ENCODE peak calls at places on chromosomes 3 and 15, in eight cellular contexts. One of them, this sample, is unnamed. For H3K27me3, the result is how much of the 10 kb centered on the place peaks cover.

GRCh38 chr3:15205934-15206661 is at the start of gene CAPN7:
- DNase-seq in gastrocnemius medialis: peak
- DNase-seq in brain microvascular endothelial cell: peak
- DNase-seq in bronchial epithelial cell: peak
- DNase-seq in ovary: peak
- DNase-seq in CD4-positive, CD25-positive, alpha-beta regulatory T cell: peak
- DNase-seq in IMR-90: peak
- DNase-seq in hepatocyte: peak
- DNase-seq in this sample: peak

GRCh38 chr3:50610181-50610971 is 1.2 kb downstream of the CISH start:
- DNase-seq in brain microvascular endothelial cell: no peak
- DNase-seq in gastrocnemius medialis: no peak
- DNase-seq in ovary: peak
- DNase-seq in hepatocyte: peak
- DNase-seq in CD4-positive, CD25-positive, alpha-beta regulatory T cell: no peak
- DNase-seq in IMR-90: no peak
- DNase-seq in bronchial epithelial cell: no peak
- DNase-seq in this sample: no peak

GRCh38 chr3:52083556-52084087 is 27.3 kb upstream of the DUSP7 start:
- DNase-seq in ovary: no peak
- DNase-seq in CD4-positive, CD25-positive, alpha-beta regulatory T cell: no peak
- DNase-seq in hepatocyte: no peak
- DNase-seq in IMR-90: no peak
- DNase-seq in brain microvascular endothelial cell: no peak
- DNase-seq in bronchial epithelial cell: no peak
- DNase-seq in gastrocnemius medialis: no peak
- DNase-seq in this sample: no peak

GRCh38 chr3:181808053-181808452 is 96.3 kb downstream of the SOX2 start:
- DNase-seq in IMR-90: no peak
- DNase-seq in hepatocyte: no peak
- DNase-seq in ovary: no peak
- DNase-seq in bronchial epithelial cell: no peak
- DNase-seq in gastrocnemius medialis: no peak
- DNase-seq in CD4-positive, CD25-positive, alpha-beta regulatory T cell: no peak
- DNase-seq in brain microvascular endothelial cell: no peak
- DNase-seq in this sample: no peak

GRCh38 chr3:13415236-13416001 is 4.7 kb downstream of the NUP210 start:
- DNase-seq in IMR-90: no peak
- DNase-seq in gastrocnemius medialis: no peak
- DNase-seq in bronchial epithelial cell: no peak
- DNase-seq in ovary: no peak
- DNase-seq in brain microvascular endothelial cell: no peak
- DNase-seq in hepatocyte: no peak
- DNase-seq in CD4-positive, CD25-positive, alpha-beta regulatory T cell: no peak
- DNase-seq in this sample: no peak

GRCh38 chr15:96374494-96374893 is 44.0 kb downstream of the NR2F2 start:
- DNase-seq in CD4-positive, CD25-positive, alpha-beta regulatory T cell: no peak
- DNase-seq in gastrocnemius medialis: no peak
- DNase-seq in hepatocyte: no peak
- DNase-seq in IMR-90: no peak
- DNase-seq in bronchial epithelial cell: no peak
- DNase-seq in ovary: no peak
- DNase-seq in brain microvascular endothelial cell: no peak
- DNase-seq in this sample: no peak

GRCh38 chr15:62941719-62942118 is 100.8 kb upstream of the TPM1 start:
- DNase-seq in brain microvascular endothelial cell: peak
- DNase-seq in gastrocnemius medialis: no peak
- DNase-seq in CD4-positive, CD25-positive, alpha-beta regulatory T cell: no peak
- DNase-seq in hepatocyte: no peak
- DNase-seq in ovary: no peak
- DNase-seq in bronchial epithelial cell: no peak
- DNase-seq in IMR-90: peak
- DNase-seq in this sample: no peak

GRCh38 chr3:37620071-37620635 is 241.5 kb upstream of the CTDSPL start:
- DNase-seq in brain microvascular endothelial cell: no peak
- DNase-seq in ovary: no peak
- DNase-seq in hepatocyte: no peak
- DNase-seq in bronchial epithelial cell: no peak
- DNase-seq in gastrocnemius medialis: no peak
- DNase-seq in IMR-90: no peak
- DNase-seq in CD4-positive, CD25-positive, alpha-beta regulatory T cell: no peak
- DNase-seq in this sample: no peak

GRCh38 chr3:147153830-147154539 is 252.4 kb downstream of the ZIC4 start:
- DNase-seq in CD4-positive, CD25-positive, alpha-beta regulatory T cell: no peak
- DNase-seq in hepatocyte: no peak
- DNase-seq in brain microvascular endothelial cell: no peak
- DNase-seq in bronchial epithelial cell: no peak
- DNase-seq in ovary: no peak
- DNase-seq in IMR-90: no peak
- DNase-seq in gastrocnemius medialis: no peak
- DNase-seq in this sample: no peak

GRCh38 chr3:55333923-55334322 is 153.2 kb downstream of the WNT5A start:
- DNase-seq in IMR-90: peak
- DNase-seq in ovary: no peak
- DNase-seq in bronchial epithelial cell: no peak
- DNase-seq in hepatocyte: no peak
- DNase-seq in gastrocnemius medialis: no peak
- DNase-seq in CD4-positive, CD25-positive, alpha-beta regulatory T cell: no peak
- DNase-seq in brain microvascular endothelial cell: peak
- DNase-seq in this sample: no peak

GRCh38 chr15:60660290-60661051 is 181.5 kb upstream of the ICE2 start:
- DNase-seq in gastrocnemius medialis: no peak
- DNase-seq in ovary: peak
- DNase-seq in hepatocyte: peak
- DNase-seq in CD4-positive, CD25-positive, alpha-beta regulatory T cell: no peak
- DNase-seq in brain microvascular endothelial cell: peak
- DNase-seq in bronchial epithelial cell: peak
- DNase-seq in IMR-90: peak
- DNase-seq in this sample: peak

GRCh38 chr3:151976211-151977050 is 103.0 kb downstream of the SUCNR1 start:
- DNase-seq in bronchial epithelial cell: peak
- DNase-seq in gastrocnemius medialis: no peak
- DNase-seq in IMR-90: peak
- DNase-seq in hepatocyte: peak
- DNase-seq in CD4-positive, CD25-positive, alpha-beta regulatory T cell: no peak
- DNase-seq in ovary: no peak
- DNase-seq in brain microvascular endothelial cell: peak
- DNase-seq in this sample: no peak

GRCh38 chr15:67571643-67572415 is 29.3 kb downstream of the MAP2K5 start:
- DNase-seq in CD4-positive, CD25-positive, alpha-beta regulatory T cell: no peak
- DNase-seq in brain microvascular endothelial cell: no peak
- DNase-seq in ovary: no peak
- DNase-seq in bronchial epithelial cell: no peak
- DNase-seq in hepatocyte: peak
- DNase-seq in IMR-90: peak
- DNase-seq in gastrocnemius medialis: no peak
- DNase-seq in this sample: no peak

GRCh38 chr3:147396709-147397046 is 9.7 kb downstream of the ZIC4 start:
- DNase-seq in bronchial epithelial cell: no peak
- DNase-seq in hepatocyte: no peak
- DNase-seq in gastrocnemius medialis: no peak
- DNase-seq in IMR-90: no peak
- DNase-seq in ovary: no peak
- DNase-seq in brain microvascular endothelial cell: no peak
- DNase-seq in CD4-positive, CD25-positive, alpha-beta regulatory T cell: no peak
- DNase-seq in this sample: no peak

GRCh38 chr3:21643752-21644151 is 107.3 kb downstream of the ZNF385D start:
- DNase-seq in CD4-positive, CD25-positive, alpha-beta regulatory T cell: no peak
- DNase-seq in hepatocyte: no peak
- DNase-seq in brain microvascular endothelial cell: no peak
- DNase-seq in ovary: no peak
- DNase-seq in gastrocnemius medialis: no peak
- DNase-seq in bronchial epithelial cell: no peak
- DNase-seq in IMR-90: no peak
- DNase-seq in this sample: no peak

GRCh38 chr3:131688370-131688769 is 185.6 kb upstream of the MRPL3 start:
- DNase-seq in IMR-90: no peak
- DNase-seq in CD4-positive, CD25-positive, alpha-beta regulatory T cell: no peak
- DNase-seq in bronchial epithelial cell: peak
- DNase-seq in hepatocyte: no peak
- DNase-seq in ovary: no peak
- DNase-seq in gastrocnemius medialis: no peak
- DNase-seq in brain microvascular endothelial cell: no peak
- DNase-seq in this sample: no peak

GRCh38 chr3:68256635-68257034 is 602.2 kb upstream of the SUCLG2 start:
- DNase-seq in gastrocnemius medialis: no peak
- DNase-seq in hepatocyte: peak
- DNase-seq in IMR-90: no peak
- DNase-seq in brain microvascular endothelial cell: no peak
- DNase-seq in bronchial epithelial cell: no peak
- DNase-seq in CD4-positive, CD25-positive, alpha-beta regulatory T cell: no peak
- DNase-seq in ovary: no peak
- DNase-seq in this sample: no peak

GRCh38 chr3:71601811-71602210 is 18.3 kb upstream of the FOXP1 start:
- DNase-seq in ovary: no peak
- DNase-seq in CD4-positive, CD25-positive, alpha-beta regulatory T cell: no peak
- DNase-seq in bronchial epithelial cell: peak
- DNase-seq in brain microvascular endothelial cell: peak
- DNase-seq in gastrocnemius medialis: no peak
- DNase-seq in IMR-90: peak
- DNase-seq in hepatocyte: no peak
- DNase-seq in this sample: no peak

GRCh38 chr3:17258823-17259436 is 374.2 kb downstream of the PLCL2 start:
- DNase-seq in CD4-positive, CD25-positive, alpha-beta regulatory T cell: peak
- DNase-seq in bronchial epithelial cell: peak
- DNase-seq in hepatocyte: peak
- DNase-seq in brain microvascular endothelial cell: no peak
- DNase-seq in ovary: no peak
- DNase-seq in IMR-90: peak
- DNase-seq in gastrocnemius medialis: no peak
- DNase-seq in this sample: no peak

GRCh38 chr3:140434261-140434905 is 243.5 kb upstream of the TRIM42 start:
- DNase-seq in hepatocyte: no peak
- DNase-seq in CD4-positive, CD25-positive, alpha-beta regulatory T cell: no peak
- DNase-seq in gastrocnemius medialis: no peak
- DNase-seq in brain microvascular endothelial cell: no peak
- DNase-seq in IMR-90: no peak
- DNase-seq in bronchial epithelial cell: no peak
- DNase-seq in ovary: no peak
- DNase-seq in this sample: no peak

GRCh38 chr15:42723068-42723467 is 13.9 kb downstream of the CDAN1 start:
- DNase-seq in hepatocyte: no peak
- DNase-seq in brain microvascular endothelial cell: no peak
- DNase-seq in CD4-positive, CD25-positive, alpha-beta regulatory T cell: no peak
- DNase-seq in ovary: no peak
- DNase-seq in gastrocnemius medialis: no peak
- DNase-seq in IMR-90: no peak
- DNase-seq in bronchial epithelial cell: peak
- DNase-seq in this sample: no peak

GRCh38 chr3:143414571-143415253 is 295.1 kb downstream of the CHST2 start:
- DNase-seq in CD4-positive, CD25-positive, alpha-beta regulatory T cell: no peak
- DNase-seq in hepatocyte: no peak
- DNase-seq in ovary: no peak
- DNase-seq in bronchial epithelial cell: no peak
- DNase-seq in IMR-90: no peak
- DNase-seq in gastrocnemius medialis: no peak
- DNase-seq in brain microvascular endothelial cell: no peak
- DNase-seq in this sample: no peak

GRCh38 chr3:127800508-127800907 is 21.8 kb downstream of the MGLL start:
- DNase-seq in CD4-positive, CD25-positive, alpha-beta regulatory T cell: no peak
- DNase-seq in bronchial epithelial cell: peak
- DNase-seq in ovary: no peak
- DNase-seq in IMR-90: peak
- DNase-seq in brain microvascular endothelial cell: peak
- DNase-seq in gastrocnemius medialis: peak
- DNase-seq in hepatocyte: no peak
- DNase-seq in this sample: no peak

GRCh38 chr3:70999730-71000129 is 583.8 kb downstream of the FOXP1 start:
- DNase-seq in gastrocnemius medialis: no peak
- DNase-seq in brain microvascular endothelial cell: peak
- DNase-seq in ovary: no peak
- DNase-seq in bronchial epithelial cell: peak
- DNase-seq in CD4-positive, CD25-positive, alpha-beta regulatory T cell: no peak
- DNase-seq in IMR-90: peak
- DNase-seq in hepatocyte: no peak
- DNase-seq in this sample: no peak

GRCh38 chr15:74960286-74960685 is 3.7 kb upstream of the RPP25 start:
- DNase-seq in hepatocyte: no peak
- DNase-seq in bronchial epithelial cell: no peak
- DNase-seq in gastrocnemius medialis: no peak
- DNase-seq in brain microvascular endothelial cell: no peak
- DNase-seq in CD4-positive, CD25-positive, alpha-beta regulatory T cell: no peak
- DNase-seq in ovary: no peak
- DNase-seq in IMR-90: no peak
- DNase-seq in this sample: no peak
- H3K27me3 ChIP-seq in hepatocyte: half or more
- H3K27me3 ChIP-seq in bronchial epithelial cell: under half
- H3K27me3 ChIP-seq in gastrocnemius medialis: under half
- H3K27me3 ChIP-seq in brain microvascular endothelial cell: under half
- H3K27me3 ChIP-seq in CD4-positive, CD25-positive, alpha-beta regulatory T cell: under half
- H3K27me3 ChIP-seq in ovary: under half
- H3K27me3 ChIP-seq in IMR-90: half or more
- H3K27me3 ChIP-seq in this sample: under half

GRCh38 chr3:60322334-60322856 is 928.9 kb downstream of the FHIT start:
- DNase-seq in IMR-90: no peak
- DNase-seq in bronchial epithelial cell: no peak
- DNase-seq in gastrocnemius medialis: no peak
- DNase-seq in brain microvascular endothelial cell: no peak
- DNase-seq in ovary: no peak
- DNase-seq in CD4-positive, CD25-positive, alpha-beta regulatory T cell: no peak
- DNase-seq in hepatocyte: no peak
- DNase-seq in this sample: no peak
- H3K27me3 ChIP-seq in IMR-90: under half
- H3K27me3 ChIP-seq in bronchial epithelial cell: under half
- H3K27me3 ChIP-seq in gastrocnemius medialis: under half
- H3K27me3 ChIP-seq in brain microvascular endothelial cell: under half
- H3K27me3 ChIP-seq in ovary: under half
- H3K27me3 ChIP-seq in CD4-positive, CD25-positive, alpha-beta regulatory T cell: under half
- H3K27me3 ChIP-seq in hepatocyte: under half
- H3K27me3 ChIP-seq in this sample: under half

GRCh38 chr15:85172846-85173490 is 191.3 kb downstream of the PDE8A start:
- DNase-seq in brain microvascular endothelial cell: no peak
- DNase-seq in CD4-positive, CD25-positive, alpha-beta regulatory T cell: no peak
- DNase-seq in bronchial epithelial cell: peak
- DNase-seq in IMR-90: no peak
- DNase-seq in gastrocnemius medialis: no peak
- DNase-seq in hepatocyte: no peak
- DNase-seq in ovary: no peak
- DNase-seq in this sample: no peak
- H3K27me3 ChIP-seq in brain microvascular endothelial cell: under half
- H3K27me3 ChIP-seq in CD4-positive, CD25-positive, alpha-beta regulatory T cell: under half
- H3K27me3 ChIP-seq in bronchial epithelial cell: under half
- H3K27me3 ChIP-seq in IMR-90: under half
- H3K27me3 ChIP-seq in gastrocnemius medialis: under half
- H3K27me3 ChIP-seq in hepatocyte: under half
- H3K27me3 ChIP-seq in ovary: under half
- H3K27me3 ChIP-seq in this sample: under half

DNA sequence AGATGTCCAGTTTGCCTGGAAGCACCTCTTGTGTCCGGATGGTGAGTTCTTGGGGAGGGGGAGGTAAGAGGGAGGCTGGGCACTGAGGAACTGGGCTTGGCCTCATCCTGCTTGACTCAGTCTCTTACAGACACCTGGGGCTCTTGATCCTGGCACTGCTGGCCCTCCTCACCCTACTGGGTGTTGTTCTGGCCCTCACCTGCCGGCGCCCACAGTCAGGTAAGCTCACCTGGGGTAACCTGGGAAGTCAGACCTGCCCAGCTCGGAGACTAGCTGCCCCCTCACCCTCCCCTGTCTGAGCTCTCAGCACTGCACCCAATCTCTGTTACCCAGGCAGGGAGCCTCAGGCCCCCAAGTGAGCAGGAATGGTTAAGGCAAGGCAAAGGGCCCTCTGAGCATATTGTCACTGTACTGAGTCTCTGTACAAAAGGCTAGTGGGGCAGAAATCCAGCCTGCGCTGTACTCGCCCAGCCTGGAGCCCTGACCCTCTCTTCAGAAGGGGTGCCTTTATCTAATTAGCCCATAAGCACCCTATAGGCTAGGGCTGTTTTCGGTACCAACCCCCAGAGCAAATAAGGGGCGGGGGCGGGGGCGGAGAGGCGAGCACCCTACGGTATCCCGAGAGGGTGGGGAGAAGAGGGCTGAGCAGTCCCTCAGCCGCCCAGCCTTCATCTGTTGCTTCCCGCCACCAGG is 2.2 kb upstream of the IL17RC start:
- DNase-seq in gastrocnemius medialis: no peak
- DNase-seq in hepatocyte: no peak
- DNase-seq in ovary: no peak
- DNase-seq in brain microvascular endothelial cell: no peak
- DNase-seq in bronchial epithelial cell: no peak
- DNase-seq in CD4-positive, CD25-positive, alpha-beta regulatory T cell: no peak
- DNase-seq in IMR-90: no peak
- DNase-seq in this sample: no peak
- H3K27me3 ChIP-seq in gastrocnemius medialis: under half
- H3K27me3 ChIP-seq in hepatocyte: under half
- H3K27me3 ChIP-seq in ovary: under half
- H3K27me3 ChIP-seq in brain microvascular endothelial cell: under half
- H3K27me3 ChIP-seq in bronchial epithelial cell: under half
- H3K27me3 ChIP-seq in CD4-positive, CD25-positive, alpha-beta regulatory T cell: under half
- H3K27me3 ChIP-seq in IMR-90: under half
- H3K27me3 ChIP-seq in this sample: under half

This sample was measured in uterus.